ENCODE peak calls at places on chromosomes 6 and 20, in seven cellular contexts. D, I, T, Z, F, Y and J are unnamed samples.
A peak's percentile ranks its signal among the peaks of the same experiment; 100 is the strongest.

GRCh38 chr20:46251211-46251673 is 57.1 kb downstream of the CDH22 start:
- DNase-seq in D (no peak), I (no peak), T (no peak), Z (no peak), F (no peak), Y (no peak), J (no peak)

GRCh38 chr6:109662192-109662591 is 28.8 kb downstream of the AK9 start:
- DNase-seq in D (no peak), I (no peak), T (no peak), Z (no peak), F (no peak), Y (no peak), J (no peak)

GRCh38 chr6:4577406-4577805 is 198.8 kb upstream of the CDYL start:
- DNase-seq in D (no peak), I (no peak), T (no peak), Z (peak; percentile 91), F (no peak), Y (no peak), J (no peak)

GRCh38 chr20:62208805-62209755 is 11.0 kb downstream of the HRH3 start:
- DNase-seq in D (no peak), I (no peak), T (no peak), Z (no peak), F (no peak), Y (no peak), J (no peak)

GRCh38 chr6:141677598-141678211 is 455.0 kb upstream of the GJE1 start:
- DNase-seq in D (no peak), I (peak; percentile 2), T (no peak), Z (peak; percentile 27), F (no peak), Y (no peak), J (no peak)

GRCh38 chr6:170505306-170505705 is 47.8 kb downstream of the PSMB1 start:
- DNase-seq in D (no peak), I (no peak), T (no peak), Z (no peak), F (no peak), Y (no peak), J (no peak)

GRCh38 chr6:168131464-168132415 is 52.7 kb upstream of the FRMD1 start:
- DNase-seq in D (no peak), I (no peak), T (no peak), Z (no peak), F (no peak), Y (no peak), J (no peak)

GRCh38 chr6:28758046-28758817 is 165.6 kb downstream of the TRIM27 start:
- DNase-seq in D (no peak), I (no peak), T (no peak), Z (peak; percentile 25), F (no peak), Y (no peak), J (no peak)

GRCh38 chr6:17169291-17169690 is 67.4 kb downstream of the STMND1 start:
- DNase-seq in D (no peak), I (no peak), T (no peak), Z (peak; percentile 56), F (no peak), Y (no peak), J (no peak)

GRCh38 chr6:43776115-43776798 is 6.2 kb downstream of the VEGFA start:
- DNase-seq in D (no peak), I (no peak), T (no peak), Z (no peak), F (no peak), Y (no peak), J (no peak)

GRCh38 chr20:50019466-50020256 is 36.9 kb downstream of the SNAI1 start:
- DNase-seq in D (no peak), I (no peak), T (no peak), Z (no peak), F (no peak), Y (no peak), J (no peak)

GRCh38 chr6:130587778-130588520 is 222.1 kb downstream of the TMEM200A start:
- DNase-seq in D (no peak), I (no peak), T (no peak), Z (peak; percentile 78), F (no peak), Y (no peak), J (no peak)

GRCh38 chr6:30601436-30601814 is 15.6 kb downstream of the PPP1R10 start:
- DNase-seq in D (no peak), I (no peak), T (no peak), Z (no peak), F (no peak), Y (no peak), J (no peak)

GRCh38 chr6:71888720-71889340 is 2.5 kb downstream of the RIMS1 start:
- DNase-seq in D (no peak), I (no peak), T (no peak), Z (no peak), F (no peak), Y (no peak), J (no peak)

GRCh38 chr6:154039231-154039842 is at the start of gene OPRM1:
- DNase-seq in D (no peak), I (no peak), T (no peak), Z (no peak), F (no peak), Y (no peak), J (no peak)

GRCh38 chr20:32142991-32143390 is 33.5 kb downstream of the TM9SF4 start:
- DNase-seq in D (no peak), I (no peak), T (no peak), Z (no peak), F (no peak), Y (no peak), J (no peak)

GRCh38 chr20:46721476-46721875 is 12.0 kb downstream of the SLC2A10 start:
- DNase-seq in D (no peak), I (no peak), T (no peak), Z (no peak), F (no peak), Y (no peak), J (no peak)

GRCh38 chr6:11692451-11693376 is 85.9 kb downstream of the ADTRP start:
- DNase-seq in D (no peak), I (no peak), T (no peak), Z (no peak), F (no peak), Y (peak; percentile 80), J (peak; percentile 11)

GRCh38 chr20:59783020-59784010 is 150.1 kb downstream of the SYCP2 start:
- DNase-seq in D (no peak), I (peak; percentile 41), T (no peak), Z (no peak), F (peak; percentile 66), Y (no peak), J (no peak)

GRCh38 chr20:3766381-3766780 is 1.2 kb downstream of the ADISSP start:
- DNase-seq in D (no peak), I (no peak), T (no peak), Z (no peak), F (no peak), Y (no peak), J (no peak)

GRCh38 chr6:19759117-19759880 is 77.9 kb upstream of the ID4 start:
- DNase-seq in D (no peak), I (no peak), T (no peak), Z (peak; percentile 81), F (no peak), Y (no peak), J (no peak)

GRCh38 chr6:82045965-82046756 is 201.4 kb downstream of the IBTK start:
- DNase-seq in D (no peak), I (no peak), T (no peak), Z (peak; percentile 76), F (no peak), Y (no peak), J (no peak)

GRCh38 chr20:35892871-35893270 is 61.4 kb downstream of the SCAND1 start:
- DNase-seq in D (no peak), I (no peak), T (no peak), Z (no peak), F (no peak), Y (no peak), J (no peak)

GRCh38 chr20:478949-479429 is 16.7 kb upstream of the TBC1D20 start:
- DNase-seq in D (no peak), I (peak; percentile 45), T (no peak), Z (peak; percentile 57), F (peak; percentile 25), Y (peak; percentile 25), J (no peak)

GRCh38 chr6:71608646-71609045 is 277.7 kb upstream of the RIMS1 start:
- DNase-seq in D (no peak), I (no peak), T (no peak), Z (no peak), F (no peak), Y (no peak), J (no peak)

GRCh38 chr20:39282619-39283092 is 320.5 kb downstream of the DHX35 start:
- DNase-seq in D (no peak), I (peak; percentile 39), T (no peak), Z (no peak), F (no peak), Y (no peak), J (no peak)

GRCh38 chr6:145669627-145670034 is 65.7 kb downstream of the EPM2A start:
- DNase-seq in D (no peak), I (no peak), T (no peak), Z (peak; percentile 80), F (no peak), Y (no peak), J (no peak)

GRCh38 chr20:47281376-47281775 is 75.1 kb downstream of the ZMYND8 start:
- DNase-seq in D (no peak), I (no peak), T (no peak), Z (no peak), F (no peak), Y (no peak), J (no peak)

GRCh38 chr6:165889636-165890403 is 226.8 kb upstream of the PDE10A start:
- DNase-seq in D (no peak), I (peak; percentile 23), T (no peak), Z (no peak), F (no peak), Y (no peak), J (no peak)

GRCh38 chr20:20019123-20019522 is 2.0 kb downstream of the NAA20 start:
- DNase-seq in D (no peak), I (no peak), T (no peak), Z (no peak), F (no peak), Y (no peak), J (no peak)

GRCh38 chr6:142075516-142076101 is 57.1 kb upstream of the GJE1 start:
- DNase-seq in D (no peak), I (no peak), T (no peak), Z (no peak), F (no peak), Y (no peak), J (no peak)

GRCh38 chr20:45419188-45420091 is 3.5 kb downstream of the PIGT start:
- DNase-seq in D (no peak), I (peak; percentile 94), T (no peak), Z (peak; percentile 99), F (no peak), Y (no peak), J (no peak)

GRCh38 chr6:106380407-106380806 is 19.9 kb downstream of the CRYBG1 start:
- DNase-seq in D (no peak), I (no peak), T (no peak), Z (no peak), F (no peak), Y (no peak), J (no peak)

GRCh38 chr20:62120990-62121775 is 1.1 kb upstream of the LSM14B start:
- DNase-seq in D (no peak), I (no peak), T (no peak), Z (peak; percentile 20), F (no peak), Y (no peak), J (peak; percentile 54)

GRCh38 chr6:3351105-3351676 is 92.4 kb downstream of the PSMG4 start:
- DNase-seq in D (no peak), I (peak; percentile 82), T (no peak), Z (no peak), F (no peak), Y (no peak), J (no peak)

GRCh38 chr6:144417686-144418085 is 132.6 kb downstream of the UTRN start:
- DNase-seq in D (no peak), I (no peak), T (no peak), Z (no peak), F (no peak), Y (no peak), J (no peak)

GRCh38 chr6:133241901-133242760 is 974 bp downstream of the EYA4 start:
- DNase-seq in D (no peak), I (peak; percentile 25), T (no peak), Z (no peak), F (no peak), Y (no peak), J (no peak)

GRCh38 chr6:53312355-53312754 is 36.4 kb downstream of the ELOVL5 start:
- DNase-seq in D (no peak), I (no peak), T (no peak), Z (no peak), F (no peak), Y (peak; percentile 46), J (no peak)